ENCODE peak calls at places on chromosomes 7 and 10, in eight cellular contexts. E, N, U, X, F, M, I and A are unnamed samples.

GRCh38 chr7:93968911-93969620 is 35.1 kb downstream of the BET1 start:
- DNase-seq in E (no peak), N (no peak), U (no peak), X (no peak), F (no peak), M (no peak), I (no peak), A (no peak)

GRCh38 chr7:380724-381210 is 90.8 kb downstream of the FOXL3 start:
- DNase-seq in E (no peak), N (no peak), U (no peak), X (no peak), F (no peak), M (no peak), I (peak; percentile 9), A (no peak)

GRCh38 chr10:110643670-110644597 is at the start of gene RBM20:
- DNase-seq in E (peak; percentile 15), N (no peak), U (no peak), X (peak; percentile 74), F (no peak), M (peak; percentile 62), I (peak; percentile 23), A (peak; percentile 28)

GRCh38 chr7:131570401-131570800 is 14.0 kb upstream of the PODXL start:
- DNase-seq in E (no peak), N (no peak), U (no peak), X (no peak), F (no peak), M (no peak), I (no peak), A (no peak)

GRCh38 chr7:36535866-36536664 is 146.4 kb downstream of the ANLN start:
- DNase-seq in E (no peak), N (no peak), U (no peak), X (no peak), F (no peak), M (no peak), I (no peak), A (no peak)

GRCh38 chr10:3950676-3951275 is 165.8 kb upstream of the KLF6 start:
- DNase-seq in E (no peak), N (peak; percentile 28), U (no peak), X (no peak), F (no peak), M (no peak), I (no peak), A (peak; percentile 71)

GRCh38 chr10:27072436-27073114 is 27.7 kb downstream of the ANKRD26 start:
- DNase-seq in E (peak; percentile 1), N (no peak), U (no peak), X (no peak), F (no peak), M (no peak), I (no peak), A (no peak)

GRCh38 chr7:14045651-14046050 is 56.2 kb upstream of the ETV1 start:
- DNase-seq in E (no peak), N (no peak), U (no peak), X (no peak), F (no peak), M (no peak), I (no peak), A (no peak)

GRCh38 chr7:143384148-143384547 is 3.0 kb downstream of the ZYX start:
- DNase-seq in E (peak; percentile 66), N (no peak), U (no peak), X (no peak), F (no peak), M (no peak), I (no peak), A (no peak)

GRCh38 chr10:116115797-116116196 is 157.2 kb downstream of the GFRA1 start:
- DNase-seq in E (no peak), N (no peak), U (no peak), X (no peak), F (no peak), M (no peak), I (no peak), A (no peak)

GRCh38 chr7:130441408-130441854 is 615 bp upstream of the CEP41 start:
- DNase-seq in E (no peak), N (no peak), U (no peak), X (no peak), F (peak; percentile 10), M (no peak), I (no peak), A (no peak)

GRCh38 chr10:34859170-34859569 is 44.1 kb upstream of the PARD3 start:
- DNase-seq in E (peak; percentile 18), N (no peak), U (no peak), X (no peak), F (no peak), M (no peak), I (no peak), A (no peak)

GRCh38 chr10:70331486-70332268 is 47.9 kb upstream of the NPFFR1 start:
- DNase-seq in E (peak; percentile 94), N (no peak), U (peak; percentile 98), X (peak; percentile 43), F (peak; percentile 93), M (peak; percentile 55), I (peak; percentile 82), A (peak; percentile 29)

GRCh38 chr7:83648464-83649241 is at the start of gene SEMA3E:
- DNase-seq in E (peak; percentile 37), N (no peak), U (no peak), X (no peak), F (no peak), M (no peak), I (no peak), A (no peak)

GRCh38 chr7:3042861-3043489 is 692 bp downstream of the CARD11 start:
- DNase-seq in E (no peak), N (peak; percentile 64), U (no peak), X (no peak), F (peak; percentile 86), M (no peak), I (no peak), A (peak; percentile 55)

DNA sequence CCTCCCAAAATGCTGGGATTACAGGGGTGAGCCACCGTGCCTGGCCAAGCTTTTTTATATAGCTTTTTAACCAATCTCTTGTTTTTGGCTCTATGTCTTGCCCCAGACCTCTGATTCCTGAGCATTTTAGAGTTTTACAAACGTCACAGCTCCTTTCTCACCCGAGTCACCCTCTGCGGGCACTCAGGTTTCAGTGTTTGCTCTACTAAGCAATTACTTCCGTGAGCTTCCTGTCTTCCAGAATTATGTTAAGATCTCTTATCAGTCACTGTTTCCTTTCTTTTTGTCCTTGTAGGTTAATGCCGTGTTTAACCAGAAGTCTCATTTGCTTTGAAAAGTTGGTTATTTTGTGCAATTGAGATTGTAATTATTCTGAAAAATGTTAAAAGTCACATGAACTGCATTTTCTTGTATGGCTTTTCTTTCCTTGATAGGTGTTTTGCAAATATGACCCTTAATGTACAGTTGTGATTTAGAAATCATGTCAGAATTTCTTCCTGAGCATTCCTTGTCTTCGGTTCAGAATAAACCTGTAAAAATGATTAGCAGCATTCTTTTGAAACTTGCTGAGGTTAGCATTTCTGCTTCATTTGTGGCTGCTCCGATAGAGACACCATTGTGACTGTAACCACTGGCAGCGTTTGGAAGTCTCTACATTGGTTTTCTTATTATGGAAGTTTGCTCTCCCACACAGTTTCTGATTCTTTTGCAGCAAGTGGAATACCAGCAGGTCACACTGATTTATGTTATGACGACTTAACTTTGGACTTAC is 4.5 kb upstream of the HKDC1 start:
- DNase-seq in E (no peak), N (no peak), U (no peak), X (no peak), F (no peak), M (no peak), I (no peak), A (peak; percentile 26)
- H3K4me3 ChIP-seq in E (no peak overlapping the region), N (no peak overlapping the region), U (no peak overlapping the region), X (no peak overlapping the region), F (no peak overlapping the region), M (no peak overlapping the region), I (no peak overlapping the region), A (no peak overlapping the region)

DNA sequence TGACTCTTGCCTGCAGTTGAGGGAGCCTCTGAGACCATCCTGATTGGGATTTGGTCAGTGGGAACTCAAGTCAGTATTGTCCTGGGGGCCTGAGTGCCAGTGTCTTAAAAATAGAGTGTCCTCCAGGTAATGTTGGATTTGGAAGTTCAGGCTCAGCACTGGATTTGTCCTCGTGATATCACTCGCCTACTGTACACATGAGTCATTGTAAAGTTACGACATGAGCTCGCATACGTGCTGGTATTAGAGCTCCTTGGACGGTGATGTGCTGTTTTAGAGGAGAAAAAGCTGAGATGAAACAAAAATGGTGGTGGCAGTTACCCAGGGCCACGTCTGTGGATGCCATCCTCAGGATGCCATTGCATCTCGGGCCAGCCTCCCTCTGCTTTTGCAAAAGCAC is 78.2 kb downstream of the MGMT start:
- DNase-seq in E (peak; percentile 59), N (no peak), U (no peak), X (no peak), F (no peak), M (no peak), I (no peak), A (no peak)
- H3K4me3 ChIP-seq in E (no peak overlapping the region), N (no peak overlapping the region), U (no peak overlapping the region), X (no peak overlapping the region), F (no peak overlapping the region), M (no peak overlapping the region), I (no peak overlapping the region), A (no peak overlapping the region)

GRCh38 chr10:117250409-117250808 is 9.5 kb downstream of the SLC18A2 start:
- DNase-seq in E (no peak), N (no peak), U (no peak), X (no peak), F (no peak), M (no peak), I (no peak), A (no peak)

GRCh38 chr10:117246997-117247667 is 6.2 kb downstream of the SLC18A2 start:
- DNase-seq in E (no peak), N (no peak), U (peak; percentile 88), X (no peak), F (no peak), M (no peak), I (no peak), A (no peak)

GRCh38 chr10:117253908-117254307 is 13.0 kb downstream of the SLC18A2 start:
- DNase-seq in E (no peak), N (no peak), U (no peak), X (no peak), F (no peak), M (no peak), I (no peak), A (no peak)

GRCh38 chr10:117248700-117249465 is 8.0 kb downstream of the SLC18A2 start:
- DNase-seq in E (no peak), N (no peak), U (no peak), X (no peak), F (no peak), M (no peak), I (no peak), A (no peak)

DNA sequence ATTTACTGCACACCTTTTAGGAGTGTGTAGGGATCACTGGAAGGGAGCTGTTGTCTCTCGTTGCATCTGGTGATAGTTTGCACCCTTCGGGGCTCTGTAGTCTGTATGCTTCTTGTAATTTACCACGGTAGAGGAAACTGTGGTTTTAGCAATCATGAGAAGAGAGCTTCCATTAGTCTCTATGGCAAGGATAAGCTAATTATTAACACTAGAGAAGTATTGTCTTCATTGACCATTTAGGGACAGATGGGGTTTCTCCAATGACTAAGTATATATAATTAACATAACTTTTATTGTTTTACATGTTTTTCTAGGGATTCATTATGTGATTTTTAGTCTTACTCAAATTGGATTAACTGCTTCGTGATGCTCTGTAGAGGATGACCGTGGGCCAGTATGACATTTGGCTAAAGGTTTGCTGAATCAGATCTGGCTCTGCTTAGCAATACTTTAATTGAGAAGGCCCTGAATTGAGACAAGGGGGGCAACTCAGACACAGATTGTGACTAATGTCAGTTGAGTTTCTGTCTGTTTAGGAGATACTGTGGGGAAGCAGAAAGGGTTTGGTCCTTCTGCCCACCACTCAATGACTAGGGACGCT is 8.7 kb downstream of the SLC18A2 start:
- DNase-seq in E (no peak), N (no peak), U (no peak), X (no peak), F (no peak), M (no peak), I (no peak), A (no peak)
- H3K4me3 ChIP-seq in E (no peak overlapping the region), N (no peak overlapping the region), U (no peak overlapping the region), X (no peak overlapping the region), F (no peak overlapping the region), M (no peak overlapping the region), I (no peak overlapping the region), A (no peak overlapping the region)

GRCh38 chr10:82277591-82277990 is 402.6 kb downstream of the NRG3 start:
- DNase-seq in E (peak; percentile 21), N (no peak), U (no peak), X (no peak), F (no peak), M (no peak), I (no peak), A (no peak)
- H3K4me3 ChIP-seq in E (no peak overlapping the region), N (no peak overlapping the region), U (no peak overlapping the region), X (no peak overlapping the region), F (no peak overlapping the region), M (no peak overlapping the region), I (no peak overlapping the region), A (no peak overlapping the region)